ENCODE peak calls at places on chromosomes 1 and 21, in five cellular contexts. One of them, this sample, is unnamed.

GRCh38 chr1:112478314-112478713 is 30.5 kb upstream of the WNT2B start:
- DNase-seq in endothelial cell: no peak
- DNase-seq in hypothalamus: no peak
- DNase-seq in tibial nerve: no peak
- DNase-seq in fibroblast of pulmonary artery: no peak
- DNase-seq in this sample: no peak

GRCh38 chr1:58580186-58580585 is 3.1 kb upstream of the TACSTD2 start:
- DNase-seq in tibial nerve: no peak
- DNase-seq in hypothalamus: no peak
- DNase-seq in endothelial cell: no peak
- DNase-seq in fibroblast of pulmonary artery: no peak
- DNase-seq in this sample: no peak

GRCh38 chr1:37482004-37482785 is 7.8 kb downstream of the ZC3H12A start:
- DNase-seq in fibroblast of pulmonary artery: no peak
- DNase-seq in hypothalamus: no peak
- DNase-seq in endothelial cell: no peak
- DNase-seq in tibial nerve: no peak
- DNase-seq in this sample: no peak

GRCh38 chr1:220300442-220301121 is 28.3 kb upstream of the RAB3GAP2 start:
- DNase-seq in tibial nerve: peak; percentile 85
- DNase-seq in fibroblast of pulmonary artery: peak; percentile 98
- DNase-seq in hypothalamus: peak; percentile 22
- DNase-seq in endothelial cell: peak; percentile 27
- DNase-seq in this sample: no peak

GRCh38 chr1:193631306-193631705 is 444.9 kb upstream of the B3GALT2 start:
- DNase-seq in tibial nerve: no peak
- DNase-seq in hypothalamus: no peak
- DNase-seq in endothelial cell: no peak
- DNase-seq in fibroblast of pulmonary artery: no peak
- DNase-seq in this sample: no peak

GRCh38 chr1:156295391-156295947 is at the start of gene GLMP:
- DNase-seq in fibroblast of pulmonary artery: peak; percentile 80
- DNase-seq in hypothalamus: peak; percentile 6
- DNase-seq in tibial nerve: peak; percentile 75
- DNase-seq in endothelial cell: peak; percentile 40
- DNase-seq in this sample: peak; percentile 71

GRCh38 chr1:156936191-156936590 is 15.8 kb downstream of the LRRC71 start:
- DNase-seq in fibroblast of pulmonary artery: no peak
- DNase-seq in endothelial cell: no peak
- DNase-seq in tibial nerve: no peak
- DNase-seq in hypothalamus: no peak
- DNase-seq in this sample: no peak

GRCh38 chr1:246680180-246680579 is 44.0 kb upstream of the SCCPDH start:
- DNase-seq in fibroblast of pulmonary artery: peak; percentile 31
- DNase-seq in endothelial cell: no peak
- DNase-seq in tibial nerve: no peak
- DNase-seq in hypothalamus: no peak
- DNase-seq in this sample: no peak

GRCh38 chr1:236016782-236017400 is 48.0 kb downstream of the NID1 start:
- DNase-seq in tibial nerve: no peak
- DNase-seq in hypothalamus: no peak
- DNase-seq in endothelial cell: no peak
- DNase-seq in fibroblast of pulmonary artery: no peak
- DNase-seq in this sample: no peak

GRCh38 chr1:161494069-161494735 is 11.1 kb upstream of the FCGR2A start:
- DNase-seq in hypothalamus: no peak
- DNase-seq in fibroblast of pulmonary artery: peak; percentile 34
- DNase-seq in tibial nerve: no peak
- DNase-seq in endothelial cell: no peak
- DNase-seq in this sample: no peak

GRCh38 chr21:46304437-46304836 is 18.3 kb downstream of the YBEY start:
- DNase-seq in hypothalamus: no peak
- DNase-seq in fibroblast of pulmonary artery: no peak
- DNase-seq in endothelial cell: no peak
- DNase-seq in tibial nerve: no peak
- DNase-seq in this sample: no peak

GRCh38 chr1:234554478-234555311 is 55.3 kb downstream of the IRF2BP2 start:
- DNase-seq in endothelial cell: no peak
- DNase-seq in hypothalamus: no peak
- DNase-seq in fibroblast of pulmonary artery: peak; percentile 15
- DNase-seq in tibial nerve: no peak
- DNase-seq in this sample: no peak

GRCh38 chr21:44285547-44285992 is at the start of gene AIRE:
- DNase-seq in hypothalamus: no peak
- DNase-seq in fibroblast of pulmonary artery: no peak
- DNase-seq in tibial nerve: no peak
- DNase-seq in endothelial cell: no peak
- DNase-seq in this sample: no peak

GRCh38 chr1:53321366-53321765 is 6.5 kb downstream of the LRP8 start:
- DNase-seq in fibroblast of pulmonary artery: no peak
- DNase-seq in endothelial cell: peak; percentile 69
- DNase-seq in tibial nerve: no peak
- DNase-seq in hypothalamus: no peak
- DNase-seq in this sample: peak; percentile 51

GRCh38 chr1:160708821-160709220 is 2.8 kb downstream of the CD48 start:
- DNase-seq in endothelial cell: no peak
- DNase-seq in fibroblast of pulmonary artery: no peak
- DNase-seq in hypothalamus: no peak
- DNase-seq in tibial nerve: no peak
- DNase-seq in this sample: no peak

GRCh38 chr1:24688621-24689195 is 45.6 kb downstream of the SRRM1 start:
- DNase-seq in fibroblast of pulmonary artery: peak; percentile 78
- DNase-seq in endothelial cell: peak; percentile 76
- DNase-seq in tibial nerve: peak; percentile 85
- DNase-seq in hypothalamus: no peak
- DNase-seq in this sample: peak; percentile 61

GRCh38 chr1:8754993-8755392 is 62.4 kb downstream of the RERE start:
- DNase-seq in tibial nerve: no peak
- DNase-seq in fibroblast of pulmonary artery: no peak
- DNase-seq in endothelial cell: no peak
- DNase-seq in hypothalamus: no peak
- DNase-seq in this sample: no peak

GRCh38 chr1:229027622-229028182 is 243.2 kb upstream of the RAB4A start:
- DNase-seq in fibroblast of pulmonary artery: peak; percentile 93
- DNase-seq in hypothalamus: no peak
- DNase-seq in tibial nerve: peak; percentile 66
- DNase-seq in endothelial cell: no peak
- DNase-seq in this sample: peak; percentile 63

GRCh38 chr1:87800006-87800405 is 471.3 kb downstream of the LMO4 start:
- DNase-seq in endothelial cell: no peak
- DNase-seq in fibroblast of pulmonary artery: peak; percentile 15
- DNase-seq in tibial nerve: no peak
- DNase-seq in hypothalamus: no peak
- DNase-seq in this sample: no peak

GRCh38 chr1:112267929-112268328 is 128.1 kb upstream of the CTTNBP2NL start:
- DNase-seq in hypothalamus: no peak
- DNase-seq in fibroblast of pulmonary artery: no peak
- DNase-seq in endothelial cell: no peak
- DNase-seq in tibial nerve: no peak
- DNase-seq in this sample: no peak

GRCh38 chr21:38460171-38460742 is 38.0 kb downstream of the ERG start:
- DNase-seq in endothelial cell: no peak
- DNase-seq in hypothalamus: no peak
- DNase-seq in fibroblast of pulmonary artery: peak; percentile 94
- DNase-seq in tibial nerve: no peak
- DNase-seq in this sample: no peak

GRCh38 chr1:93021539-93022134 is 57.4 kb upstream of the MTF2 start:
- DNase-seq in tibial nerve: no peak
- DNase-seq in fibroblast of pulmonary artery: peak; percentile 71
- DNase-seq in endothelial cell: no peak
- DNase-seq in hypothalamus: no peak
- DNase-seq in this sample: no peak

GRCh38 chr1:192539450-192540132 is 36.0 kb upstream of the RGS1 start:
- DNase-seq in tibial nerve: no peak
- DNase-seq in endothelial cell: peak; percentile 5
- DNase-seq in hypothalamus: no peak
- DNase-seq in fibroblast of pulmonary artery: peak; percentile 98
- DNase-seq in this sample: peak; percentile 14